ENCODE peak calls at places on chromosomes 2 and 18, in eight cellular contexts. N, V, A, H, E, Q, T and X are unnamed samples.

GRCh38 chr2:44169155-44169898 is 652 bp downstream of the PPM1B start:
- DNase-seq in N (peak; percentile 34), V (peak; percentile 54), A (peak; percentile 19), H (peak; percentile 79), E (peak; percentile 58), Q (peak; percentile 22), T (peak; percentile 26), X (peak; percentile 44)

GRCh38 chr2:201260302-201260800 is at the start of gene CASP8:
- DNase-seq in N (peak; percentile 21), V (peak; percentile 82), A (peak; percentile 53), H (peak; percentile 89), E (peak; percentile 78), Q (peak; percentile 59), T (no peak), X (no peak)

GRCh38 chr2:115880558-115880957 is 1438.1 kb downstream of the DPP10 start:
- DNase-seq in N (no peak), V (no peak), A (no peak), H (no peak), E (no peak), Q (no peak), T (peak; percentile 5), X (no peak)

GRCh38 chr2:231533086-231533776 is 3.0 kb upstream of the NMUR1 start:
- DNase-seq in N (no peak), V (no peak), A (no peak), H (no peak), E (no peak), Q (no peak), T (no peak), X (no peak)

GRCh38 chr2:121335294-121336290 is 50.6 kb upstream of the TFCP2L1 start:
- DNase-seq in N (no peak), V (no peak), A (no peak), H (no peak), E (no peak), Q (no peak), T (no peak), X (peak; percentile 55)

GRCh38 chr2:217803639-217803932 is 199.2 kb downstream of the TNS1 start:
- DNase-seq in N (no peak), V (no peak), A (no peak), H (no peak), E (no peak), Q (no peak), T (no peak), X (no peak)

GRCh38 chr2:12465631-12466135 is 251.1 kb upstream of the TRIB2 start:
- DNase-seq in N (no peak), V (no peak), A (no peak), H (no peak), E (no peak), Q (no peak), T (no peak), X (no peak)

GRCh38 chr2:123993728-123994323 is 31.3 kb upstream of the CNTNAP5 start:
- DNase-seq in N (peak; percentile 5), V (peak; percentile 47), A (no peak), H (peak; percentile 60), E (no peak), Q (no peak), T (peak; percentile 39), X (peak; percentile 2)

GRCh38 chr2:190648289-190649034 is 421 bp upstream of the NAB1 start:
- DNase-seq in N (peak; percentile 62), V (peak; percentile 92), A (peak; percentile 74), H (peak; percentile 75), E (peak; percentile 92), Q (peak; percentile 88), T (peak; percentile 77), X (peak; percentile 68)

GRCh38 chr2:170848587-170848986 is 31.9 kb downstream of the GAD1 start:
- DNase-seq in N (no peak), V (peak; percentile 79), A (no peak), H (no peak), E (no peak), Q (no peak), T (no peak), X (no peak)

GRCh38 chr2:223760838-223761502 is 76.4 kb downstream of the AP1S3 start:
- DNase-seq in N (peak; percentile 87), V (peak; percentile 94), A (peak; percentile 10), H (peak; percentile 3), E (peak; percentile 73), Q (peak; percentile 9), T (no peak), X (no peak)

GRCh38 chr2:235496239-235496621 is 2.4 kb downstream of the AGAP1 start:
- DNase-seq in N (peak; percentile 17), V (peak; percentile 71), A (no peak), H (no peak), E (no peak), Q (no peak), T (no peak), X (no peak)

GRCh38 chr18:79248495-79249078 is 147.1 kb upstream of the NFATC1 start:
- DNase-seq in N (no peak), V (no peak), A (no peak), H (no peak), E (no peak), Q (no peak), T (no peak), X (no peak)

GRCh38 chr2:218381916-218382366 is at the start of gene SLC11A1:
- DNase-seq in N (no peak), V (no peak), A (no peak), H (no peak), E (no peak), Q (no peak), T (no peak), X (no peak)